ENCODE peak calls at places on chromosomes 2 and 18, in ten cellular contexts. D is colonic mucosa; A is CD8-positive, alpha-beta memory T cell; T is HAP-1; Q is kidney epithelial cell; B is PC-9; X is thyroid gland; Z is CD8-positive, alpha-beta T cell; W is HCT116; V is endothelial cell of umbilical vein. P is an unnamed sample. For H3K27me3, the result is how much of the 10 kb centered on the place peaks cover.

GRCh38 chr2:141871913-141872634 is 258.7 kb downstream of the LRP1B start:
- DNase-seq in V (no peak), Z (no peak), X (no peak), D (no peak), W (no peak), A (no peak), T (peak), Q (no peak), B (no peak), P (no peak)

GRCh38 chr18:44507729-44508325 is 172.9 kb upstream of the SETBP1 start:
- DNase-seq in D (no peak), V (peak), Z (no peak), A (no peak), B (no peak), Q (no peak), X (peak), W (no peak), T (no peak), P (peak)

GRCh38 chr2:37323770-37324535 is 680 bp downstream of the PRKD3 start:
- DNase-seq in W (no peak), A (peak), X (peak), T (peak), B (peak), V (peak), D (peak), Z (peak), Q (no peak), P (peak)

GRCh38 chr2:65382776-65383357 is 49.5 kb downstream of the SPRED2 start:
- DNase-seq in Q (peak), X (peak), B (peak), Z (peak), T (no peak), D (peak), A (peak), V (no peak), W (peak), P (peak)

GRCh38 chr2:16362611-16363010 is 303.0 kb downstream of the CYRIA start:
- DNase-seq in V (no peak), Q (no peak), A (no peak), Z (no peak), D (no peak), W (no peak), X (no peak), B (no peak), T (no peak), P (no peak)

GRCh38 chr2:165401285-165401852 is 68.1 kb upstream of the CSRNP3 start:
- DNase-seq in V (peak), T (peak), D (peak), W (peak), A (no peak), Q (peak), B (no peak), Z (no peak), X (peak), P (peak)

GRCh38 chr2:161223139-161223732 is 63.0 kb downstream of the TANK start:
- DNase-seq in Z (no peak), W (peak), D (no peak), Q (no peak), A (no peak), V (peak), B (no peak), T (peak), X (no peak), P (no peak)

GRCh38 chr2:3314626-3315025 is 63.0 kb downstream of the EIPR1 start:
- DNase-seq in A (no peak), B (no peak), V (no peak), Z (no peak), T (no peak), D (no peak), Q (no peak), W (no peak), X (no peak), P (no peak)

GRCh38 chr2:219515874-219516629 is 1.8 kb downstream of the ASIC4 start:
- DNase-seq in W (no peak), B (no peak), X (no peak), D (no peak), Z (no peak), V (no peak), Q (no peak), T (no peak), A (no peak), P (no peak)

GRCh38 chr18:5057348-5058012 is 139.6 kb downstream of the AKAIN1 start:
- DNase-seq in X (peak), Z (peak), B (peak), W (peak), Q (peak), T (peak), D (peak), V (peak), A (no peak), P (peak)

GRCh38 chr2:219803294-219803693 is 175.9 kb downstream of the SLC4A3 start:
- DNase-seq in X (no peak), T (no peak), A (no peak), W (no peak), B (no peak), D (no peak), V (no peak), Q (peak), Z (no peak), P (peak)

GRCh38 chr18:11541179-11541578 is 68.2 kb upstream of the SLC35G4 start:
- DNase-seq in B (no peak), A (no peak), D (no peak), Q (no peak), T (no peak), W (no peak), V (no peak), Z (no peak), X (no peak), P (no peak)

GRCh38 chr2:207734636-207735512 is 23.4 kb downstream of the CCNYL1 start:
- DNase-seq in X (no peak), Z (no peak), V (no peak), W (no peak), T (no peak), D (peak), A (no peak), B (no peak), Q (no peak), P (no peak)

GRCh38 chr2:219628235-219628985 is 980 bp downstream of the SLC4A3 start:
- DNase-seq in V (no peak), W (no peak), B (no peak), D (no peak), T (no peak), Z (no peak), Q (no peak), A (no peak), X (no peak), P (no peak)

GRCh38 chr2:186560254-186560653 is 29.6 kb upstream of the ITGAV start:
- DNase-seq in A (no peak), Z (no peak), B (no peak), W (no peak), X (no peak), Q (no peak), D (no peak), V (no peak), T (no peak), P (no peak)

GRCh38 chr2:138115664-138116063 is 151.4 kb downstream of the HNMT start:
- DNase-seq in Q (no peak), A (no peak), W (no peak), X (no peak), D (no peak), V (no peak), B (no peak), Z (no peak), T (no peak), P (peak)

GRCh38 chr2:196334710-196335109 is 163.3 kb upstream of the STK17B start:
- DNase-seq in V (no peak), D (no peak), X (no peak), Q (no peak), Z (no peak), T (no peak), W (no peak), A (no peak), B (no peak), P (peak)

GRCh38 chr2:169090133-169090820 is 20.9 kb downstream of the DHRS9 start:
- DNase-seq in D (no peak), T (no peak), X (no peak), Q (no peak), A (no peak), W (no peak), V (no peak), Z (no peak), B (no peak), P (no peak)

GRCh38 chr2:23622966-23623665 is 238.1 kb downstream of the KLHL29 start:
- DNase-seq in B (no peak), T (no peak), W (no peak), Q (no peak), V (no peak), Z (no peak), A (no peak), X (no peak), D (no peak), P (no peak)

GRCh38 chr2:164260506-164260905 is 360.8 kb downstream of the GRB14 start:
- DNase-seq in T (no peak), X (no peak), D (no peak), W (no peak), A (no peak), V (no peak), Q (no peak), Z (no peak), B (no peak), P (no peak)

GRCh38 chr2:120942658-120943057 is 207.0 kb downstream of the GLI2 start:
- DNase-seq in X (no peak), D (no peak), V (no peak), B (no peak), Q (no peak), T (no peak), A (no peak), Z (no peak), W (no peak), P (no peak)

GRCh38 chr2:164568317-164568716 is 53.0 kb downstream of the GRB14 start:
- DNase-seq in T (no peak), V (no peak), Q (no peak), W (no peak), B (no peak), D (no peak), Z (no peak), X (no peak), A (no peak), P (no peak)

GRCh38 chr18:35172451-35173035 is 68.3 kb upstream of the ZNF397 start:
- DNase-seq in W (no peak), T (peak), B (no peak), X (no peak), A (no peak), Z (no peak), V (no peak), D (no peak), Q (no peak), P (no peak)

GRCh38 chr2:20573611-20574422 is 77.1 kb downstream of the HS1BP3 start:
- DNase-seq in W (no peak), V (peak), T (no peak), D (peak), B (no peak), Q (no peak), Z (no peak), A (no peak), X (no peak), P (no peak)

GRCh38 chr18:33611525-33612135 is 33.6 kb downstream of the ASXL3 start:
- DNase-seq in X (no peak), V (no peak), W (no peak), B (no peak), A (no peak), T (no peak), Z (no peak), Q (no peak), D (no peak), P (no peak)

GRCh38 chr18:45821667-45822066 is 3.8 kb upstream of the SIGLEC15 start:
- DNase-seq in W (no peak), V (no peak), X (no peak), B (no peak), Z (no peak), Q (no peak), D (no peak), T (no peak), A (no peak), P (no peak)
- H3K27me3 ChIP-seq in W (under half), V (under half), X (under half), B (under half), Z (under half), Q (under half), D (under half), T (under half), A (under half), P (under half)

DNA sequence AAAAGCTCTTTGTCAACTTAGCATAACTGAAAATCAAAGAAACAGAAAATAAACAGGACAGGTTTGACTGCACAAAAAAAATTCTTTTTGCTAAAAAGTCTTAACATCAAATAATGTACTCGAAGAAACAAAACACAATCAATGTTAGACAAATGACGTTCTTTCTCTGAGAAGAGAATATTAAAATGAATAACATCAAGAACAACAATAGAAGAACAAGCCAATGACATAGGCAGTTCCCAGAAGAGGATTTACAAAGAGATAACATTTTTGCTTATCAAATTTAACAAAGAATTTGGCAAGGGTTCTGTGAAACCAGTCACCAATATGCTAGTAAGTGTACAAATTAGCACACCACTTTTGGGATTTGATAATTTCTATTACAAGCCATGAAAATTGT is 5.8 kb downstream of the GPR55 start:
- DNase-seq in V (no peak), X (no peak), Z (no peak), D (no peak), W (no peak), Q (no peak), T (no peak), B (no peak), A (no peak), P (no peak)
- H3K27me3 ChIP-seq in V (under half), X (under half), Z (under half), D (under half), W (under half), Q (under half), T (under half), B (under half), A (under half), P (under half)

GRCh38 chr2:126801473-126801872 is 97.2 kb upstream of the TEX51 start:
- DNase-seq in T (no peak), X (no peak), W (no peak), V (no peak), B (no peak), Q (no peak), Z (no peak), A (no peak), D (no peak), P (no peak)
- H3K27me3 ChIP-seq in T (under half), X (under half), W (under half), V (under half), B (half or more), Q (under half), Z (under half), A (under half), D (under half), P (under half)

GRCh38 chr2:11514081-11514730 is 19.6 kb upstream of the GREB1 start:
- DNase-seq in W (no peak), D (no peak), Q (no peak), Z (no peak), A (no peak), X (no peak), T (peak), V (no peak), B (no peak), P (no peak)

GRCh38 chr2:11509657-11510360 is 24.0 kb upstream of the GREB1 start:
- DNase-seq in V (no peak), B (no peak), X (no peak), Z (no peak), W (no peak), T (no peak), D (no peak), A (no peak), Q (no peak), P (no peak)

GRCh38 chr2:11513319-11513718 is 20.5 kb upstream of the GREB1 start:
- DNase-seq in B (no peak), D (no peak), Z (no peak), T (no peak), X (no peak), V (no peak), Q (no peak), W (no peak), A (no peak), P (no peak)

GRCh38 chr2:11514904-11515303 is 18.9 kb upstream of the GREB1 start:
- DNase-seq in T (no peak), V (no peak), A (no peak), X (no peak), B (no peak), W (no peak), Z (no peak), D (no peak), Q (no peak), P (no peak)

DNA sequence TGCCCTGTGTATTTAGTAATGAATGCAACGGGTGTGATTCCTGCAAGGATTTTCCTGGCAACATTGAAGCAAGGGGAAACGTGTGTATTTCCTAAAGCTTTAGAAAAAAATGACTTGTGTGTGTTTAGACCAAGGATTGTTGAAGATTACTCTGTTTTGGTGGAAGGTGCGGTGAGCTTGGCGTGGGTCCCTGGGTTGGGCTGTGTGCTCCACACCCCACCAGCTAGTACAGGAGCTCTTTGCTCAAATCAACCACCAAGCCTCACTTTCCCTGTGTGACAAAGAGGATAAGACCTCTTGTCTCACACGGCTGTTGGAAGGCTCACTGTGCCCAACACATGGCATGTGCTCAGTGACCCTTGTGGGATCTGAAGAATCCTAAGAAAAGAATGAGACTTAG is 21.4 kb upstream of the GREB1 start:
- DNase-seq in T (no peak), Q (no peak), D (no peak), A (no peak), V (no peak), B (no peak), Z (no peak), W (no peak), X (no peak), P (no peak)
- H3K27me3 ChIP-seq in T (under half), Q (under half), D (under half), A (under half), V (under half), B (half or more), Z (under half), W (under half), X (under half), P (under half)

DNA sequence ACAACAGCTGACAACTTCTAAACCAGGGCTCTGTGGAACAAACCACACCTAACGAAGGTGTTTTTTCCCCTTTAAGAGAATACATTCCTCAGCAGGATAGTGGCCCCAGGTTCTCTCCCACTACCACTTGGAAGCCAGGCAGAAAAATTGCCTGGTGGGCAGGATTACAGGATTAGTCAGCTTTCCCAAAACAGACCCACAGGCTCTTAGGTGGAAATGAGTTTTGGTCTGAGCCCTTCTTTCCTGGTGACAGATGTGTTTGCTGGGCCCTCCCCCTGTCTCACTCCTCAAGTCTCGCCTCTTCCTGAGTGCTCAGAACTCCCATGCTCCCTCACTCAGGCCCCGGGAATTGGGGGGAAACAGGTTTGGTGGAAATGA is 139.4 kb upstream of the HAAO start:
- DNase-seq in D (no peak), A (no peak), Q (no peak), Z (no peak), X (no peak), V (no peak), T (no peak), W (no peak), B (no peak), P (no peak)
- H3K27me3 ChIP-seq in D (under half), A (under half), Q (under half), Z (under half), X (under half), V (under half), T (under half), W (under half), B (under half), P (under half)

GRCh38 chr2:157935378-157935726 is 59.2 kb upstream of the ACVR1 start:
- DNase-seq in X (no peak), Q (no peak), B (no peak), Z (no peak), D (no peak), A (no peak), T (no peak), V (no peak), W (no peak), P (no peak)

GRCh38 chr2:157934684-157935377 is 58.7 kb upstream of the ACVR1 start:
- DNase-seq in V (no peak), X (no peak), B (no peak), Z (no peak), T (no peak), D (no peak), A (no peak), W (no peak), Q (no peak), P (no peak)

GRCh38 chr2:157931542-157931941 is 55.4 kb upstream of the ACVR1 start:
- DNase-seq in T (no peak), V (no peak), X (no peak), Z (no peak), D (no peak), Q (no peak), B (no peak), A (no peak), W (no peak), P (no peak)

GRCh38 chr2:157932480-157933205 is 56.5 kb upstream of the ACVR1 start:
- DNase-seq in V (no peak), B (no peak), Z (no peak), W (no peak), D (no peak), T (peak), Q (no peak), A (no peak), X (no peak), P (no peak)

GRCh38 chr2:157933549-157933948 is 57.4 kb upstream of the ACVR1 start:
- DNase-seq in Q (no peak), T (no peak), X (no peak), B (no peak), A (no peak), V (no peak), Z (no peak), D (no peak), W (no peak), P (no peak)
- H3K27me3 ChIP-seq in Q (under half), T (half or more), X (under half), B (under half), A (under half), V (under half), Z (under half), D (under half), W (under half), P (under half)

GRCh38 chr18:59219672-59220163 is at the start of gene GRP:
- DNase-seq in D (no peak), T (no peak), W (no peak), Q (no peak), Z (no peak), V (no peak), B (no peak), X (no peak), A (no peak), P (no peak)
- H3K27me3 ChIP-seq in D (under half), T (half or more), W (half or more), Q (under half), Z (under half), V (under half), B (half or more), X (under half), A (under half), P (half or more)

DNA sequence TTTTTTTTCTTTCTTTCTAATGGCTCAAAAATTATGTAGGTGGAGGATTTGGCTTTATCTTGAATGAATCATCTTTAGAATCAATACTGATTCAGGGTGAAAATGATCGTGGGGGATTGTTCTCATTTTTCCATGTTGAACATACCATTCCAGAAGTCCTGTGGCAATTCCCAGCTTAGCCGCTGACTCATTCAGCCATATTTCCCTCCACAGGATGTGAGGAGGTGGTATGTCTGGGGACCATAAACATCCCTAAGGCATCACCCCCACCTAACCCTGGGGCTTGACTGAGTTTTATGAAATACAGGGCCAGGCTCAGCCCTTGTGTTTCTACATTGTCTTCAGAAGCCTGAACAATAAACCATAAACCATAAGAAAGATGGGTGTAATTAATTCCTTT is 92.7 kb upstream of the FN1 start:
- DNase-seq in Q (peak), W (no peak), V (peak), Z (no peak), X (no peak), B (no peak), T (no peak), D (no peak), A (no peak), P (peak)
- H3K27me3 ChIP-seq in Q (under half), W (under half), V (under half), Z (under half), X (under half), B (under half), T (under half), D (under half), A (under half), P (under half)

P was measured in brain microvascular endothelial cell.